ENCODE peak calls at places on chromosomes 3 and 15, in six cellular contexts. W is Peyer's patch, F is transverse colon, Q is IMR-90, D is GM12892, N is NB4. U is an unnamed sample.

GRCh38 chr3:14153663-14154062 is 24.7 kb downstream of the XPC start:
- DNase-seq in W (no peak), F (no peak), Q (no peak), D (no peak), N (no peak), U (no peak)

GRCh38 chr3:46849098-46849631 is 14.1 kb downstream of the MYL3 start:
- DNase-seq in W (no peak), F (no peak), Q (no peak), D (no peak), N (no peak), U (no peak)

GRCh38 chr3:122562923-122563716 is 980 bp downstream of the PARP9 start:
- DNase-seq in W (no peak), F (no peak), Q (no peak), D (no peak), N (no peak), U (no peak)

GRCh38 chr15:74793135-74794028 is 11.5 kb downstream of the CSK start:
- DNase-seq in W (no peak), F (peak), Q (no peak), D (no peak), N (peak), U (peak)

GRCh38 chr3:132342183-132342582 is 25.0 kb downstream of the ACP3 start:
- DNase-seq in W (no peak), F (no peak), Q (no peak), D (no peak), N (no peak), U (no peak)

GRCh38 chr15:73749533-73749932 is 3.6 kb downstream of the INSYN1 start:
- DNase-seq in W (no peak), F (no peak), Q (no peak), D (no peak), N (no peak), U (no peak)

GRCh38 chr3:49277357-49277723 is 308 bp upstream of the C3orf62 start:
- DNase-seq in W (no peak), F (no peak), Q (no peak), D (no peak), N (no peak), U (no peak)

GRCh38 chr15:31016446-31016915 is 25.1 kb upstream of the MTMR10 start:
- DNase-seq in W (no peak), F (no peak), Q (peak), D (no peak), N (no peak), U (no peak)

GRCh38 chr3:158728851-158729250 is 3.4 kb downstream of the RARRES1 start:
- DNase-seq in W (no peak), F (no peak), Q (no peak), D (no peak), N (no peak), U (no peak)

GRCh38 chr3:119891944-119892721 is 110.2 kb downstream of the NR1I2 start:
- DNase-seq in W (no peak), F (peak), Q (peak), D (no peak), N (peak), U (no peak)

GRCh38 chr3:33874815-33875214 is 76.4 kb downstream of the PDCD6IP start:
- DNase-seq in W (no peak), F (no peak), Q (no peak), D (no peak), N (no peak), U (no peak)

GRCh38 chr3:40736943-40737342 is 212.2 kb downstream of the ZNF621 start:
- DNase-seq in W (no peak), F (no peak), Q (no peak), D (no peak), N (no peak), U (no peak)

GRCh38 chr15:70501121-70501727 is 262.1 kb downstream of the UACA start:
- DNase-seq in W (no peak), F (no peak), Q (no peak), D (no peak), N (no peak), U (no peak)

GRCh38 chr15:57551717-57552677 is 39.7 kb upstream of the MYZAP start:
- DNase-seq in W (no peak), F (no peak), Q (peak), D (no peak), N (no peak), U (peak)

GRCh38 chr15:101320501-101321052 is 25.5 kb upstream of the SNRPA1 start:
- DNase-seq in W (no peak), F (peak), Q (peak), D (no peak), N (peak), U (no peak)

GRCh38 chr3:148629006-148629405 is 68.7 kb upstream of the AGTR1 start:
- DNase-seq in W (no peak), F (no peak), Q (no peak), D (no peak), N (no peak), U (no peak)

GRCh38 chr3:9351709-9352126 is 11.1 kb upstream of the THUMPD3 start:
- DNase-seq in W (no peak), F (no peak), Q (no peak), D (no peak), N (no peak), U (no peak)

GRCh38 chr3:58334013-58334321 is 1.3 kb downstream of the PXK start:
- DNase-seq in W (no peak), F (no peak), Q (no peak), D (no peak), N (peak), U (no peak)

GRCh38 chr3:128693696-128694095 is 32.3 kb upstream of the RAB7A start:
- DNase-seq in W (no peak), F (no peak), Q (no peak), D (no peak), N (no peak), U (no peak)

GRCh38 chr15:31263751-31264533 is 62.7 kb upstream of the KLF13 start:
- DNase-seq in W (peak), F (peak), Q (no peak), D (no peak), N (peak), U (no peak)

GRCh38 chr3:127003601-127004280 is 20.8 kb downstream of the PLXNA1 start:
- DNase-seq in W (no peak), F (no peak), Q (no peak), D (no peak), N (no peak), U (no peak)

GRCh38 chr3:41202834-41203345 is 3.6 kb downstream of the CTNNB1 start:
- DNase-seq in W (no peak), F (no peak), Q (peak), D (no peak), N (peak), U (no peak)

GRCh38 chr3:190120161-190121060 is at the start of gene P3H2:
- DNase-seq in W (peak), F (peak), Q (peak), D (peak), N (no peak), U (peak)
- TF ChIP-seq POLR2A in W (no peak), F (peak), Q (peak), D (peak), N (no peak), U (peak)

DNA sequence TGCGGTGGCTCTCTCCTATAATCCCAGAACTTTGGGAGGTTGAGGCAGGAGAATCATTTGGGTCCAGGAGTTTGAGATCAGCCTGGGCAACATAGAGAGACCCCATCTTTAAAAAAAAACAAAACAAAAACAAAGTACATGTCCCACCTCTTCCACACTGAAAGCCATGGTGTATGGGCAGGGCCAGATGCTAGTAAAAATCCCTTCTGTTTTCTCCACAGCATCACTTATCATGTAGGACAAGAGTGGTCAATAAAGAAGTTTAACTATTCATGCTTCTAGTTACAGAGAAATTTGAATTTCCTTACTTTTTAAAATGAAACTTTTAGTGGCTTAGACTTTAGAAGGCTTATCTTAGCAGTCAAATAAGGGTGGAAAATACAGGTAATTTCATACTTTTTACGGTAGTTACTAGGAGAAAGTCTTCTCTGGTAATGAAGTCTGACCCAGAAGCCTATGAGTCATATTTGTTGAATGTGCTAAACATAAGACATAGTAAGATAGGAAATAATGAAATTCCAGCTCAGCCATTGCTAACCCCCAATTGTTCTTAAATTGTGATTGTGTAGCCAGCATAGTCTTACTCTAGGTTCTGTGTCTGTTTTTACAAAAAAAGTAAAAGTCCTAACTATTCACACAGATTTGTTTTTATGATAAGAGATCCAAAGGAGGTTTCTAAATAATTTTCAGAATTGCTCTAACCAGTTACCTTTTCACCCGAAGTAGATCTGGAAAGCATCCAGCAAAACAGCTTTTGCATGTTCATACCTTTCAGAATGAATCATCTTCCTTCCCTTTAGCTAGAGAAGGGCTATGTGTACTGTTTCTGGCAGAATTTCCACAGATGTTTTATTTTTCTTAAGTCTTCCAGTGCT is 16.4 kb upstream of the ZNF609 start:
- DNase-seq in W (no peak), F (no peak), Q (peak), D (no peak), N (no peak), U (no peak)
- TF ChIP-seq POLR2A in W (no peak), F (no peak), Q (no peak), D (no peak), N (no peak), U (no peak)

GRCh38 chr15:66763186-66764066 is 61.4 kb downstream of the SMAD6 start:
- DNase-seq in W (peak), F (peak), Q (no peak), D (no peak), N (no peak), U (no peak)

GRCh38 chr15:66766282-66767228 is 64.5 kb downstream of the SMAD6 start:
- DNase-seq in W (peak), F (no peak), Q (peak), D (no peak), N (no peak), U (no peak)

GRCh38 chr15:66764067-66764428 is 62.0 kb downstream of the SMAD6 start:
- DNase-seq in W (no peak), F (no peak), Q (no peak), D (no peak), N (no peak), U (no peak)

GRCh38 chr15:66767370-66767769 is 65.3 kb downstream of the SMAD6 start:
- DNase-seq in W (peak), F (no peak), Q (no peak), D (no peak), N (no peak), U (no peak)

GRCh38 chr15:66765478-66766281 is 63.6 kb downstream of the SMAD6 start:
- DNase-seq in W (peak), F (peak), Q (no peak), D (no peak), N (peak), U (no peak)
- TF ChIP-seq POLR2A in W (no peak), F (no peak), Q (no peak), D (no peak), N (no peak), U (no peak)

GRCh38 chr15:65399001-65399706 is 21.4 kb upstream of the IGDCC3 start:
- DNase-seq in W (no peak), F (no peak), Q (no peak), D (no peak), N (no peak), U (no peak)

GRCh38 chr15:65402971-65403370 is 19.8 kb downstream of the IGDCC4 start:
- DNase-seq in W (no peak), F (no peak), Q (no peak), D (no peak), N (no peak), U (no peak)

GRCh38 chr15:65399997-65400396 is 22.2 kb upstream of the IGDCC3 start:
- DNase-seq in W (no peak), F (no peak), Q (no peak), D (no peak), N (no peak), U (no peak)

GRCh38 chr15:65401607-65402240 is 21.0 kb downstream of the IGDCC4 start:
- DNase-seq in W (no peak), F (no peak), Q (no peak), D (no peak), N (no peak), U (no peak)

GRCh38 chr15:65400760-65401606 is 21.8 kb downstream of the IGDCC4 start:
- DNase-seq in W (peak), F (peak), Q (peak), D (peak), N (peak), U (peak)
- TF ChIP-seq POLR2A in W (no peak), F (no peak), Q (no peak), D (no peak), N (no peak), U (no peak)

GRCh38 chr3:15266510-15267376 is 60.7 kb downstream of the CAPN7 start:
- DNase-seq in W (no peak), F (no peak), Q (no peak), D (no peak), N (no peak), U (no peak)
- TF ChIP-seq POLR2A in W (no peak), F (no peak), Q (no peak), D (no peak), N (no peak), U (no peak)

GRCh38 chr3:44860117-44860516 is 1.6 kb upstream of the TMEM42 start:
- DNase-seq in W (no peak), F (no peak), Q (no peak), D (no peak), N (no peak), U (no peak)

GRCh38 chr3:44867421-44868111 is 5.9 kb downstream of the TMEM42 start:
- DNase-seq in W (no peak), F (no peak), Q (no peak), D (no peak), N (no peak), U (no peak)

GRCh38 chr3:44862221-44862637 is 517 bp downstream of the TMEM42 start:
- DNase-seq in W (no peak), F (no peak), Q (peak), D (no peak), N (peak), U (peak)

GRCh38 chr3:44865272-44866005 is 3.7 kb downstream of the TMEM42 start:
- DNase-seq in W (no peak), F (no peak), Q (peak), D (no peak), N (no peak), U (no peak)

GRCh38 chr3:44861412-44862220 is at the start of gene TMEM42:
- DNase-seq in W (peak), F (peak), Q (peak), D (peak), N (peak), U (peak)
- TF ChIP-seq POLR2A in W (peak), F (peak), Q (peak), D (peak), N (peak), U (peak)

GRCh38 chr3:108051005-108051404 is 39.8 kb downstream of the CD47 start:
- DNase-seq in W (no peak), F (no peak), Q (peak), D (no peak), N (no peak), U (no peak)
- TF ChIP-seq POLR2A in W (no peak), F (no peak), Q (no peak), D (no peak), N (no peak), U (no peak)

GRCh38 chr15:34583399-34584320 is at the start of gene GOLGA8B:
- DNase-seq in W (peak), F (peak), Q (peak), D (peak), N (peak), U (peak)
- TF ChIP-seq POLR2A in W (peak), F (peak), Q (no peak), D (peak), N (peak), U (peak)

GRCh38 chr3:177361042-177361938 is 164.0 kb upstream of the TBL1XR1 start:
- DNase-seq in W (no peak), F (no peak), Q (no peak), D (no peak), N (peak), U (no peak)

GRCh38 chr3:177358085-177358967 is 161.0 kb upstream of the TBL1XR1 start:
- DNase-seq in W (peak), F (peak), Q (peak), D (peak), N (peak), U (peak)

GRCh38 chr3:177358968-177359600 is 161.8 kb upstream of the TBL1XR1 start:
- DNase-seq in W (peak), F (peak), Q (no peak), D (no peak), N (peak), U (peak)

GRCh38 chr3:177357352-177358084 is 160.2 kb upstream of the TBL1XR1 start:
- DNase-seq in W (peak), F (peak), Q (peak), D (no peak), N (peak), U (peak)

GRCh38 chr3:177359601-177360357 is 162.5 kb upstream of the TBL1XR1 start:
- DNase-seq in W (peak), F (peak), Q (peak), D (peak), N (peak), U (peak)
- TF ChIP-seq POLR2A in W (peak), F (peak), Q (peak), D (no peak), N (no peak), U (peak)